ENCODE peak calls at places on chromosomes 5 and 9, in six cellular contexts. B is mesenchymal stem cell, U is lung, I is thyroid gland, R is K562, M is left lung. W is an unnamed sample.

GRCh38 chr9:112341741-112342140 is 8.3 kb upstream of the PTBP3 start:
- DNase-seq in M (no peak), I (no peak), R (no peak), B (no peak), U (no peak), W (no peak)

GRCh38 chr5:39187873-39188731 is 31.3 kb downstream of the FYB1 start:
- DNase-seq in U (no peak), R (no peak), M (no peak), B (no peak), I (no peak), W (peak; percentile 46)

GRCh38 chr5:52811067-52811749 is 23.5 kb downstream of the ITGA1 start:
- DNase-seq in R (no peak), I (no peak), U (no peak), B (peak; percentile 86), M (no peak), W (peak; percentile 20)

GRCh38 chr9:24497671-24498070 is 48.0 kb downstream of the IZUMO3 start:
- DNase-seq in U (no peak), M (no peak), B (no peak), R (no peak), I (no peak), W (no peak)

GRCh38 chr5:96413028-96413427 is 20.0 kb downstream of the PCSK1 start:
- DNase-seq in I (no peak), U (no peak), B (no peak), M (no peak), R (no peak), W (no peak)

GRCh38 chr9:10843151-10843550 is 230.3 kb upstream of the PTPRD start:
- DNase-seq in I (no peak), R (no peak), U (no peak), M (no peak), B (no peak), W (no peak)

GRCh38 chr5:159100928-159101646 is 1.4 kb upstream of the EBF1 start:
- DNase-seq in R (no peak), I (no peak), B (no peak), U (no peak), M (no peak), W (no peak)

GRCh38 chr9:19048966-19049871 is at the start of gene RRAGA:
- DNase-seq in I (peak; percentile 94), U (peak; percentile 95), M (peak; percentile 94), R (peak; percentile 89), B (peak; percentile 98), W (peak; percentile 82)

GRCh38 chr9:34869390-34869789 is 88.7 kb upstream of the PHF24 start:
- DNase-seq in B (peak; percentile 18), U (no peak), I (no peak), R (no peak), M (no peak), W (peak; percentile 12)

GRCh38 chr9:37421914-37422288 is 595 bp upstream of the GRHPR start:
- DNase-seq in R (peak; percentile 69), M (no peak), B (no peak), I (peak; percentile 54), U (no peak), W (no peak)

GRCh38 chr5:16909464-16909863 is 26.6 kb downstream of the MYO10 start:
- DNase-seq in I (no peak), U (no peak), R (no peak), M (no peak), B (no peak), W (no peak)

GRCh38 chr9:134988706-134989105 is 71.0 kb upstream of the FCN1 start:
- DNase-seq in I (no peak), U (no peak), B (no peak), M (peak; percentile 24), R (no peak), W (no peak)

GRCh38 chr5:116632890-116633289 is 58.3 kb upstream of the SEMA6A start:
- DNase-seq in U (no peak), R (no peak), I (no peak), M (no peak), B (no peak), W (no peak)

GRCh38 chr9:32427111-32427873 is 42.8 kb downstream of the ACO1 start:
- DNase-seq in B (peak; percentile 72), R (no peak), U (no peak), I (no peak), M (no peak), W (no peak)

GRCh38 chr9:110029815-110030480 is 178.0 kb downstream of the C9orf152 start:
- DNase-seq in R (no peak), U (no peak), M (no peak), I (no peak), B (no peak), W (no peak)

GRCh38 chr5:155827949-155828348 is 499.0 kb upstream of the SGCD start:
- DNase-seq in I (no peak), B (no peak), M (no peak), R (no peak), U (no peak), W (no peak)

GRCh38 chr9:33698267-33698666 is 97.1 kb upstream of the PRSS3 start:
- DNase-seq in U (no peak), B (no peak), I (no peak), R (no peak), M (no peak), W (no peak)
- H3K27ac ChIP-seq in U (no peak overlapping the region), B (no peak overlapping the region), I (no peak overlapping the region), R (no peak overlapping the region), M (no peak overlapping the region), W (no peak overlapping the region)

GRCh38 chr5:172648755-172649154 is 7.7 kb downstream of the NEURL1B start:
- DNase-seq in B (no peak), M (no peak), R (no peak), I (no peak), U (no peak), W (no peak)

GRCh38 chr5:172645271-172645670 is 4.2 kb downstream of the NEURL1B start:
- DNase-seq in U (no peak), I (no peak), M (no peak), B (no peak), R (no peak), W (no peak)

GRCh38 chr5:172648008-172648359 is 6.9 kb downstream of the NEURL1B start:
- DNase-seq in I (no peak), M (peak; percentile 46), U (peak; percentile 57), R (no peak), B (no peak), W (peak; percentile 88)

GRCh38 chr5:172646716-172647285 is 5.7 kb downstream of the NEURL1B start:
- DNase-seq in M (no peak), B (peak; percentile 36), U (no peak), R (peak; percentile 59), I (no peak), W (no peak)

GRCh38 chr5:172647341-172648007 is 6.4 kb downstream of the NEURL1B start:
- DNase-seq in I (no peak), M (no peak), R (no peak), B (no peak), U (no peak), W (no peak)
- H3K27ac ChIP-seq in I (no peak overlapping the region), M (no peak overlapping the region), R (no peak overlapping the region), B (no peak overlapping the region), U (peak overlapping the region; percentile 55), W (peak overlapping the region; percentile 76)

GRCh38 chr5:66633754-66634153 is 37.6 kb downstream of the MAST4 start:
- DNase-seq in R (no peak), U (no peak), I (no peak), B (no peak), M (no peak), W (no peak)

GRCh38 chr5:66634601-66635000 is 38.4 kb downstream of the MAST4 start:
- DNase-seq in M (no peak), I (no peak), R (no peak), U (no peak), B (no peak), W (no peak)

DNA sequence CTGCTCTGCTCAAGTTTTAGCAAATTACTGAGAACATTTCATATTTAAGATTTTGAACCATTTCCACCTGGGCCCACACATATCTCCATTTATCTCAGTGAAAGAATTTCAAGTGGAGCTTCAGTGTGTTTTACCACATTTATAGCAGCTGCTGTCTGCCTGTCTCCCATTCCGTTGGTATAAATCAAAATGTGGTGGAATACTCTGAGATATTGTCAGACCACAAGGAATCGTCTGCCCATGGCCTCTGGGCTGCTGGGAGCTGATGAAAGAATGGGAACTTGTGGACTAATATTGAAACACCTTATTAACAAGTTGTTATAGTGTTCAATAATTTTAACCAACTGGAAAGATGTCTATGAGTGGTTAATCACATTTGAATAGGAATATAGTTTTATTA is 33.3 kb downstream of the MAST4 start:
- DNase-seq in U (no peak), B (no peak), R (no peak), I (no peak), M (no peak), W (no peak)
- H3K27ac ChIP-seq in U (no peak overlapping the region), B (no peak overlapping the region), R (no peak overlapping the region), I (no peak overlapping the region), M (no peak overlapping the region), W (no peak overlapping the region)

GRCh38 chr5:138752341-138752950 is 779 bp upstream of the CTNNA1 start:
- DNase-seq in M (no peak), B (peak; percentile 43), U (peak; percentile 32), I (peak; percentile 13), R (peak; percentile 55), W (no peak)
- H3K27ac ChIP-seq in M (peak overlapping the region; percentile 98), B (no peak overlapping the region), U (peak overlapping the region; percentile 97), I (peak overlapping the region; percentile 97), R (peak overlapping the region; percentile 91), W (peak overlapping the region; percentile 98)

GRCh38 chr9:123281659-123282342 is 13.4 kb upstream of the STRBP start:
- DNase-seq in R (no peak), U (no peak), M (no peak), B (no peak), I (peak; percentile 76), W (no peak)

GRCh38 chr9:123284658-123285057 is 16.3 kb upstream of the STRBP start:
- DNase-seq in B (no peak), M (no peak), R (no peak), U (no peak), I (no peak), W (no peak)

GRCh38 chr9:123283455-123283854 is 15.1 kb upstream of the STRBP start:
- DNase-seq in B (no peak), R (no peak), I (no peak), U (no peak), M (no peak), W (no peak)

GRCh38 chr9:123283048-123283408 is 14.6 kb upstream of the STRBP start:
- DNase-seq in U (no peak), R (no peak), I (no peak), M (no peak), B (no peak), W (no peak)

GRCh38 chr9:123282343-123283047 is 14.1 kb upstream of the STRBP start:
- DNase-seq in B (no peak), U (no peak), M (no peak), I (peak; percentile 91), R (no peak), W (no peak)
- H3K27ac ChIP-seq in B (no peak overlapping the region), U (no peak overlapping the region), M (no peak overlapping the region), I (peak overlapping the region; percentile 73), R (no peak overlapping the region), W (no peak overlapping the region)

GRCh38 chr5:71778678-71779276 is 59.7 kb downstream of the CARTPT start:
- DNase-seq in B (peak; percentile 22), I (no peak), R (no peak), M (no peak), U (no peak), W (no peak)
- H3K27ac ChIP-seq in B (no peak overlapping the region), I (no peak overlapping the region), R (no peak overlapping the region), M (no peak overlapping the region), U (no peak overlapping the region), W (no peak overlapping the region)

GRCh38 chr9:108272350-108272899 is 583.4 kb downstream of the ACTL7B start:
- DNase-seq in M (peak; percentile 51), R (peak; percentile 65), I (peak; percentile 36), U (peak; percentile 34), B (peak; percentile 62), W (no peak)
- H3K27ac ChIP-seq in M (no peak overlapping the region), R (no peak overlapping the region), I (no peak overlapping the region), U (peak overlapping the region; percentile 20), B (peak overlapping the region; percentile 32), W (peak overlapping the region; percentile 87)

GRCh38 chr5:88780731-88781130 is 102.3 kb downstream of the MEF2C start:
- DNase-seq in U (no peak), M (no peak), B (no peak), R (no peak), I (no peak), W (no peak)
- H3K27ac ChIP-seq in U (no peak overlapping the region), M (no peak overlapping the region), B (no peak overlapping the region), R (no peak overlapping the region), I (no peak overlapping the region), W (no peak overlapping the region)